ENCODE peak calls at places on chromosomes 2 and 18, in six cellular contexts. T, O, K, L, C and P are unnamed samples.
A peak's percentile ranks its signal among the peaks of the same experiment; 100 is the strongest.

GRCh38 chr2:211845346-211846030 is 693.1 kb downstream of the ERBB4 start:
- DNase-seq in T (no peak), O (no peak), K (no peak), L (no peak), C (no peak), P (no peak)

GRCh38 chr2:24423095-24423494 is 62.8 kb upstream of the ITSN2 start:
- DNase-seq in T (no peak), O (no peak), K (no peak), L (no peak), C (no peak), P (no peak)

GRCh38 chr2:240585681-240586197 is 795 bp upstream of the CAPN10 start:
- DNase-seq in T (no peak), O (no peak), K (no peak), L (no peak), C (no peak), P (no peak)

GRCh38 chr2:240456607-240457222 is 21.3 kb downstream of the GPC1 start:
- DNase-seq in T (no peak), O (no peak), K (no peak), L (no peak), C (no peak), P (no peak)

GRCh38 chr2:66596229-66596628 is 161.3 kb downstream of the MEIS1 start:
- DNase-seq in T (no peak), O (no peak), K (no peak), L (no peak), C (no peak), P (no peak)

GRCh38 chr2:85930129-85931124 is 41.6 kb upstream of the ST3GAL5 start:
- DNase-seq in T (no peak), O (no peak), K (no peak), L (no peak), C (no peak), P (no peak)

GRCh38 chr2:160062283-160063005 is at the start of gene PLA2R1:
- DNase-seq in T (no peak), O (no peak), K (peak; percentile 58), L (peak; percentile 30), C (no peak), P (no peak)

GRCh38 chr2:66562337-66562685 is 127.4 kb downstream of the MEIS1 start:
- DNase-seq in T (no peak), O (no peak), K (no peak), L (no peak), C (no peak), P (no peak)

GRCh38 chr2:38653715-38654494 is 12.0 kb upstream of the GALM start:
- DNase-seq in T (peak; percentile 27), O (peak; percentile 80), K (no peak), L (no peak), C (no peak), P (no peak)

GRCh38 chr18:7021994-7022840 is 95.4 kb downstream of the LAMA1 start:
- DNase-seq in T (no peak), O (peak; percentile 14), K (peak; percentile 49), L (no peak), C (no peak), P (peak; percentile 44)

GRCh38 chr2:147609301-147609700 is 235.5 kb upstream of the ACVR2A start:
- DNase-seq in T (no peak), O (no peak), K (no peak), L (no peak), C (no peak), P (no peak)

GRCh38 chr18:10269226-10269625 is 185.2 kb upstream of the APCDD1 start:
- DNase-seq in T (no peak), O (no peak), K (no peak), L (no peak), C (no peak), P (no peak)

GRCh38 chr2:59322005-59322404 is 1080.9 kb upstream of the FANCL start:
- DNase-seq in T (no peak), O (peak; percentile 2), K (no peak), L (no peak), C (no peak), P (no peak)

GRCh38 chr2:66440692-66441091 is 5.8 kb downstream of the MEIS1 start:
- DNase-seq in T (no peak), O (no peak), K (no peak), L (no peak), C (no peak), P (no peak)

GRCh38 chr2:69089244-69089643 is 76.3 kb downstream of the ANTXR1 start:
- DNase-seq in T (no peak), O (no peak), K (no peak), L (no peak), C (no peak), P (no peak)

GRCh38 chr2:67394734-67395133 is 2.4 kb upstream of the ETAA1 start:
- DNase-seq in T (no peak), O (no peak), K (no peak), L (no peak), C (no peak), P (no peak)

GRCh38 chr2:215950009-215950408 is 63.3 kb downstream of the MREG start:
- DNase-seq in T (no peak), O (peak; percentile 69), K (no peak), L (no peak), C (no peak), P (no peak)

GRCh38 chr2:159775006-159775405 is 23.0 kb downstream of the CD302 start:
- DNase-seq in T (no peak), O (no peak), K (no peak), L (no peak), C (no peak), P (no peak)

GRCh38 chr2:194745532-194746146 is 911.4 kb upstream of the SLC39A10 start:
- DNase-seq in T (no peak), O (no peak), K (no peak), L (no peak), C (no peak), P (no peak)

GRCh38 chr18:13464432-13465125 is 246.0 kb downstream of the LDLRAD4 start:
- DNase-seq in T (peak; percentile 60), O (peak; percentile 90), K (peak; percentile 59), L (peak; percentile 68), C (no peak), P (no peak)

GRCh38 chr2:44137048-44137447 is 31.6 kb upstream of the PPM1B start:
- DNase-seq in T (no peak), O (no peak), K (no peak), L (no peak), C (no peak), P (no peak)

GRCh38 chr2:58484629-58485028 is 243.5 kb upstream of the FANCL start:
- DNase-seq in T (no peak), O (no peak), K (no peak), L (no peak), C (no peak), P (no peak)

GRCh38 chr2:72325592-72326422 is 178.1 kb upstream of the CYP26B1 start:
- DNase-seq in T (no peak), O (peak; percentile 26), K (no peak), L (no peak), C (no peak), P (no peak)

GRCh38 chr18:55243852-55244251 is 284.6 kb upstream of the CCDC68 start:
- DNase-seq in T (no peak), O (no peak), K (no peak), L (peak; percentile 89), C (no peak), P (no peak)

GRCh38 chr2:30267161-30267568 is 35.8 kb downstream of the LBH start:
- DNase-seq in T (no peak), O (no peak), K (no peak), L (no peak), C (no peak), P (no peak)

GRCh38 chr2:19843992-19844515 is 57.7 kb downstream of the TTC32 start:
- DNase-seq in T (no peak), O (no peak), K (peak; percentile 21), L (no peak), C (no peak), P (no peak)

GRCh38 chr2:121694398-121695178 is 42.1 kb downstream of the NIFK start:
- DNase-seq in T (no peak), O (no peak), K (no peak), L (no peak), C (no peak), P (no peak)

GRCh38 chr2:121690095-121690494 is 40.8 kb upstream of the CLASP1 start:
- DNase-seq in T (no peak), O (no peak), K (no peak), L (no peak), C (no peak), P (no peak)

GRCh38 chr2:121688820-121689219 is 39.6 kb upstream of the CLASP1 start:
- DNase-seq in T (no peak), O (no peak), K (no peak), L (no peak), C (no peak), P (no peak)

GRCh38 chr2:121686218-121686617 is 37.0 kb upstream of the CLASP1 start:
- DNase-seq in T (no peak), O (no peak), K (no peak), L (no peak), C (no peak), P (no peak)

GRCh38 chr2:121689356-121689755 is 40.1 kb upstream of the CLASP1 start:
- DNase-seq in T (no peak), O (no peak), K (no peak), L (peak; percentile 27), C (no peak), P (peak; percentile 22)
- TF ChIP-seq CTCF in T (no peak), O (no peak), K (no peak), L (peak; percentile 31), C (no peak), P (peak; percentile 38)

GRCh38 chr2:191302459-191303155 is 57.4 kb downstream of the MYO1B start:
- DNase-seq in T (no peak), O (peak; percentile 55), K (no peak), L (no peak), C (no peak), P (no peak)
- TF ChIP-seq CTCF in T (no peak), O (peak; percentile 36), K (no peak), L (no peak), C (no peak), P (peak; percentile 26)

DNA sequence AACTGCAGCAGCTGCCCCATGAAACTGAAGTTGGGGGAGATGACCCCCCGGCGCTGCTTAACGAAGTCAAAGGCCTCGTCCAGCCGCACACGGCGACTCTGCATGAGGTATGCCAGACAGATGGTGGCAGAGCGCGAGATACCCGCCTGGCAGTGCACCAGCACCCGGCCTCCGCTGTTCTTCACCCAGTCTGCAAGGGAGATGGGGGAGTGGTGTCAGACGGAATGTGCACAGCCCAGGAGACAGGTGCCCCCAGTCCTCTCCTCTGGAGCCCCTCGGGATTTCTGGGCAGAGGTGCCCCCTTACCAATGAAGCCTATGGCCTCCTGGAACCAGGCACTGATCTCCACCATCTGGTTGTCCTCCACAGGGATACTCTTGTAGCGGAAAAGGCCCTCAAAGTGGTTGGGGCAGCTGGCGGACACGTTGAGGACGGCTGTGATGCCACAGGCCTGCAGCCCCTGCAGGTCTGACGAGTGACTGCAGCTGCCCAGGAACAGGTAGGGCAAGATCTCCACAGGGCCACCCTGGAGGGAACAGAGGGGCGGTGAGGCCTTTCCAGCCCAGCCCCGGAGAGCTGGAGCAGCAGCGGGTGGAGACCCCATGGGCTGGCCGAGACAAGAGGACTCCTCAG is 1.3 kb downstream of the DUSP2 start:
- DNase-seq in T (peak; percentile 47), O (peak; percentile 68), K (no peak), L (no peak), C (no peak), P (no peak)
- TF ChIP-seq CTCF in T (peak; percentile 18), O (peak; percentile 39), K (no peak), L (no peak), C (no peak), P (no peak)

DNA sequence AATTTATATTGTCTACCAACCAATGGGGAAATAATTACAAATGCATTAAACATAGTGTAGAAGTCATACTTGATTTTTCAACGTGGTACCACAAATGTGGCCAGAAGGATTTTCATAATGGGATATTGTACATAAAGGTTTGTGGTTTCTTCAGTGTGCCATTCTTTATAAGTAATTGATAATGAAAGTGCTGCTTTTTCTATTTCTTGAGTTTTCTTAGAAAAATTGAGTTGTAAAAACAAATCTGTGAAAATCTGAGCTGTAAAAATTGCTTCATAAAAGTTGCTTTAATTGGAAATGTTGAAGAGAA is 103.6 kb downstream of the KYNU start:
- DNase-seq in T (no peak), O (no peak), K (no peak), L (no peak), C (no peak), P (no peak)
- TF ChIP-seq CTCF in T (no peak), O (no peak), K (no peak), L (no peak), C (no peak), P (no peak)